ENCODE peak calls at places on chromosomes 3 and 15, in six cellular contexts. K is PC-3, L is right lobe of liver, F is fibroblast of lung, W is mucosa of descending colon, O is uterus. C is an unnamed sample. For H3K4me1, the result is how much of the 10 kb centered on the place peaks cover.

GRCh38 chr3:142853270-142854163 is 35.4 kb downstream of the PCOLCE2 start:
- DNase-seq in O (no peak), L (peak), W (no peak), K (peak), F (no peak), C (no peak)

GRCh38 chr3:169863458-169863899 is 6.3 kb downstream of the LRRC31 start:
- DNase-seq in O (peak), K (peak), F (peak), L (no peak), W (no peak), C (peak)

GRCh38 chr3:63662500-63662899 is 10.0 kb downstream of the SNTN start:
- DNase-seq in W (no peak), F (no peak), O (no peak), L (no peak), K (peak), C (peak)

GRCh38 chr3:160486459-160486869 is 36.9 kb upstream of the TRIM59 start:
- DNase-seq in K (peak), F (peak), L (no peak), W (no peak), O (no peak), C (peak)

GRCh38 chr15:72237286-72238224 is 6.6 kb upstream of the PKM start:
- DNase-seq in O (peak), W (no peak), L (no peak), K (peak), F (peak), C (peak)

GRCh38 chr15:91694829-91695205 is 158.7 kb upstream of the SLCO3A1 start:
- DNase-seq in O (peak), K (peak), F (peak), W (no peak), L (no peak), C (peak)

GRCh38 chr15:93088981-93089854 is at the start of gene RGMA:
- DNase-seq in L (no peak), F (no peak), K (no peak), O (peak), W (no peak), C (no peak)

GRCh38 chr15:25737218-25737643 is 125.9 kb downstream of the ATP10A start:
- DNase-seq in K (no peak), W (no peak), L (no peak), O (no peak), F (peak), C (no peak)

GRCh38 chr3:32440481-32441350 is 49.1 kb downstream of the CMTM7 start:
- DNase-seq in W (no peak), K (no peak), F (no peak), O (no peak), L (no peak), C (no peak)

GRCh38 chr3:54121404-54122045 is 827 bp upstream of the CACNA2D3 start:
- DNase-seq in W (no peak), L (peak), O (no peak), K (no peak), F (no peak), C (no peak)

GRCh38 chr3:12954891-12955650 is 113.7 kb upstream of the RPL32 start:
- DNase-seq in W (peak), F (peak), O (peak), K (no peak), L (peak), C (peak)

GRCh38 chr15:93203036-93203435 is 114.0 kb upstream of the RGMA start:
- DNase-seq in K (no peak), L (no peak), F (no peak), O (no peak), W (no peak), C (no peak)

GRCh38 chr3:121661376-121661775 is 673 bp upstream of the HCLS1 start:
- DNase-seq in W (no peak), O (no peak), K (no peak), L (no peak), F (no peak), C (no peak)

GRCh38 chr3:193835414-193835813 is 242.4 kb downstream of the OPA1 start:
- DNase-seq in L (no peak), O (no peak), K (no peak), F (no peak), W (no peak), C (no peak)

GRCh38 chr3:156834962-156835535 is 8.9 kb downstream of the LEKR1 start:
- DNase-seq in O (no peak), F (no peak), W (no peak), L (no peak), K (no peak), C (no peak)

GRCh38 chr15:98263787-98264186 is 303.3 kb downstream of the ARRDC4 start:
- DNase-seq in K (no peak), O (no peak), L (no peak), F (no peak), W (no peak), C (no peak)
- H3K4me1 ChIP-seq in K (under half), O (under half), L (under half), F (under half), W (under half), C (under half)

GRCh38 chr3:51378075-51378474 is 7.0 kb upstream of the MANF start:
- DNase-seq in L (no peak), O (no peak), W (no peak), F (no peak), K (no peak), C (no peak)

GRCh38 chr3:51379746-51380330 is 5.3 kb upstream of the MANF start:
- DNase-seq in W (no peak), O (no peak), F (no peak), K (no peak), L (no peak), C (no peak)

GRCh38 chr3:51379301-51379700 is 5.8 kb upstream of the MANF start:
- DNase-seq in K (no peak), W (no peak), O (no peak), F (no peak), L (no peak), C (no peak)

GRCh38 chr3:51380601-51381332 is 4.3 kb upstream of the MANF start:
- DNase-seq in W (no peak), K (no peak), O (no peak), F (no peak), L (no peak), C (no peak)

DNA sequence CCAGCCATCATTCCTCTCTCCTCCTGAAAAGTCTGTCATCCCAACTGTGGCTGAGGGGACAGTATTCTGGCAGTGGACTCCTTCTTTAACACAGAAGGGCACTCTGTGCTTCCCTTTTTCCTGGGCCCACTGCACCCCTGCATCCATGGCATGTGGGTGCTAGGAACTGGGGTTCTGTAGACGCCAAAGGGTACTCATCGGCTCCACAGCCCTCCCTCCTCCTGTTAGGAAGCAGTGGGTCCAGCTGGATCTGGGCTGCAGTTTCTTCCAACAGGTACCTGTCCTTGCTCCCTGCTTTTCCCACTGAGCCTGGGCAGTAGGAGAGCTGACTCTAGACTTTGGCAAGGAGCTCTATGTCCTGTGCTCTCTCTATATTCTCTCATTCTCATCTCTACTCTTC is 6.4 kb upstream of the MANF start:
- DNase-seq in W (no peak), F (no peak), O (no peak), K (no peak), L (no peak), C (no peak)
- H3K4me1 ChIP-seq in W (under half), F (under half), O (under half), K (under half), L (under half), C (under half)

GRCh38 chr3:155110021-155110420 is 29.9 kb downstream of the MME start:
- DNase-seq in F (no peak), O (no peak), K (no peak), W (no peak), L (no peak), C (no peak)
- H3K4me1 ChIP-seq in F (under half), O (under half), K (under half), W (under half), L (under half), C (under half)

DNA sequence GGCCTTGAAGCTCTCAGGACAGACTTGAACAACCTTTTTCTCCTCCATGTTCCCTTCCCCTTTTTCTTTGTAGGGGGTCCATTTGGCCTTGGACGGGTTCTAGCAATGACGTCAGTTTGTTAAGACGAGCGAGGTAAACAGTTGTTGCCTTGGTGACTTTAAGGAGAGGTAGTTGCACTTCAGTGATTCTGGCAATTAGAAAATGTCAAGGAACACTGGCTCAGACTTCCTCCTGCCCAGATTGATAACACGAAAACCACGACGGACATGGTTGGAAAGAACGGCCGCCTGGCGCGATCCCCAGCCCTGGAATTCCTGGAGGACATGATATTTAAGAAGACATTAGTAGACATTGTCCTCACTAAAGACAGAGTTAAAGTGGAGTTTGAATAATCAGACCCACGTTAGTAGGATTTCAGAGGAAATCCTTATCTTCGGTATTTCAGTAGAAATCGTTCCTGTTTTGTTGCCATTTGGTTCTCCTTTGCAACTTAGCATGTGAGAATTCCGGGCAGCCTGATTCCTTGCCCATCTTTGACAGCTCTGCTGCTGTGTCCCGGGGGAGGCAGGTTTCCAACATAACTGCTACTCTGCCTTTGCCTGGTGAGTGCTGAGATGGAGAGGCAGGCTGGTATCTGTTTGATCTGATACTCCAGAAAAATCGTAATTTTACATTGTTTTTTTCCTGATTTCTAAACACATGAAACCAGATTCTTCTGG is 87.3 kb downstream of the ST6GAL1 start:
- DNase-seq in K (no peak), L (no peak), O (no peak), F (no peak), W (no peak), C (no peak)
- H3K4me1 ChIP-seq in K (under half), L (under half), O (under half), F (under half), W (under half), C (under half)

GRCh38 chr15:63441266-63441665 is 59.6 kb upstream of the CA12 start:
- DNase-seq in K (no peak), F (no peak), L (no peak), W (no peak), O (no peak), C (no peak)
- H3K4me1 ChIP-seq in K (under half), F (under half), L (under half), W (under half), O (under half), C (under half)

DNA sequence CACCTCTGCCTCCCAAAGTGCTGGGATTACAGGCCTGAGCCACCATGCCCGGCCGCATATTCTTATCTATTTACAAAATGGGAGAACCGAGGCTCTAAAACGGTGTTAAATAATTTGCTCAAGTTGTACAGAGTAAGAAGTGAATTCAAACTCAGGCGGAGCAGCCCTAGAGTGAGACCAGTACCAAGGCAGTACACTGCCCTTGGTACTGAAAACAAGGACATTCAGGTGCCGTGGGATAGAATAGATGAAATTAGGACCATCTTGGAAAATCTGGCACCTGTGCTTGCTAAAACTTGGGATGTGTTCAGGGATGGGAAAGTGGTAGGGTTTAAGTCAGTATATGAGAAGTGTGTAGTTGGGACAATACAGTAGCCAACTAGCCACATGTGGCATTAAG is 100.7 kb downstream of the MYRIP start:
- DNase-seq in O (no peak), W (no peak), K (no peak), L (no peak), F (no peak), C (no peak)
- H3K4me1 ChIP-seq in O (under half), W (under half), K (under half), L (under half), F (under half), C (under half)

DNA sequence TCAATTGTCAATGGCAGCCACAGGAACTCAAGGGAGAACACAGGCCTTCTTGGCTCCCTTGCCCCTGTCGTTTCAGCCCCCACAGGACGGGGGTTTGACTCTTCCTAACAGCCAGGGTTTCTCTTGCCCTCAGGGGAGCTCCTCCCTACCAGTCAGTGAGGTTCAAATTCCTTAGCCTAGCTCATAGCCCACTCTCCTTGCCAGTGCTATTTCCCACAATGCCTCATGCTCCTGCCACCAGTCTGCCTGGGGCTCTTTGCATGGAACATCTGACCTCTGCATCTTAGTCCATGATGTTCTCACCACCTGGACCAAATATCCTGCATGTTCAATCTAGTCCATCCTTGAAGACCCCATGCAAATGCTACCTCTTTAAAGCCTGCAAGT is 78.1 kb downstream of the MYO1E start:
- DNase-seq in L (no peak), K (peak), F (no peak), W (no peak), O (no peak), C (no peak)
- H3K4me1 ChIP-seq in L (under half), K (half or more), F (under half), W (under half), O (under half), C (under half)

DNA sequence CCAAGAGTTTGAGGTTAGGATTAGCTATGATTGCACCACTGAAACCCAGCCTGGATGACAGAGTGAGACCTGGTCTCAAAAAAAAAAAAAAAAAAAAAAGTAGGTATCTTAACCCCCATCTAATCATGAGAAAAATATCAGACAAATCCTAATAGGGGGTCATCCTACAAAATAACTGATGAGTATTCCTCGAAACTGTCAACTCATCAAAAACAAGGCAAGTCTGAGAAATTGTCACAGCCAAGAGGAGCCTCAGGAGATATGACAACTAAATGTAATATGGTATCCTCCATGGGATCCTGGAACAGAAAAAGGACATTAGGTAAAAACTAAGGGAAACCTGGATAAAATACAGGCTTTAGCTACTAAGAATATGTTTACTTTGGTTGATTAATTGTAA is 70.6 kb downstream of the LRRC49 start:
- DNase-seq in O (no peak), F (no peak), K (no peak), W (no peak), L (no peak), C (no peak)
- H3K4me1 ChIP-seq in O (under half), F (under half), K (under half), W (under half), L (under half), C (under half)

GRCh38 chr3:42014949-42015533 is 53.1 kb upstream of the ULK4 start:
- DNase-seq in F (peak), L (peak), W (peak), O (peak), K (no peak), C (peak)
- H3K4me1 ChIP-seq in F (under half), L (under half), W (under half), O (under half), K (under half), C (under half)

C was measured in small intestine.